ENCODE peak calls at places on chromosomes 11 and 22, in eight cellular contexts. C, D, U, T, S, O, P and L are unnamed samples.

GRCh38 chr22:39207141-39208012 is 37.4 kb downstream of the PDGFB start:
- DNase-seq in C (no peak), D (peak; percentile 44), U (no peak), T (no peak), S (no peak), O (peak; percentile 48), P (peak; percentile 88), L (no peak)

GRCh38 chr22:30266445-30267381 is at the start of gene OSM:
- DNase-seq in C (no peak), D (no peak), U (no peak), T (peak; percentile 86), S (no peak), O (no peak), P (no peak), L (no peak)

GRCh38 chr11:2802389-2803185 is 83.0 kb downstream of the CDKN1C start:
- DNase-seq in C (no peak), D (no peak), U (no peak), T (no peak), S (no peak), O (no peak), P (no peak), L (no peak)

GRCh38 chr22:50399751-50400331 is 56.7 kb downstream of the PPP6R2 start:
- DNase-seq in C (peak; percentile 53), D (peak; percentile 13), U (no peak), T (peak; percentile 41), S (peak; percentile 51), O (peak; percentile 10), P (peak; percentile 27), L (no peak)

GRCh38 chr11:128890543-128891409 is at the start of gene KCNJ5:
- DNase-seq in C (peak; percentile 83), D (peak; percentile 17), U (no peak), T (peak; percentile 23), S (peak; percentile 40), O (no peak), P (peak; percentile 63), L (no peak)

GRCh38 chr22:19766506-19767426 is 6.2 kb downstream of the TBX1 start:
- DNase-seq in C (peak; percentile 50), D (peak; percentile 28), U (no peak), T (peak; percentile 72), S (peak; percentile 53), O (peak; percentile 20), P (peak; percentile 80), L (no peak)

GRCh38 chr11:116467809-116468208 is 305.0 kb downstream of the BUD13 start:
- DNase-seq in C (no peak), D (no peak), U (no peak), T (no peak), S (no peak), O (peak; percentile 57), P (no peak), L (no peak)

GRCh38 chr11:123696183-123696582 is 41.8 kb upstream of the SCN3B start:
- DNase-seq in C (no peak), D (no peak), U (no peak), T (no peak), S (no peak), O (peak; percentile 35), P (no peak), L (no peak)

GRCh38 chr11:18366286-18366685 is 28.1 kb upstream of the LDHA start:
- DNase-seq in C (no peak), D (no peak), U (no peak), T (no peak), S (no peak), O (no peak), P (no peak), L (no peak)

GRCh38 chr11:75270896-75271415 is 30.4 kb downstream of the TPBGL start:
- DNase-seq in C (no peak), D (peak; percentile 20), U (no peak), T (no peak), S (no peak), O (peak; percentile 34), P (peak; percentile 16), L (no peak)

GRCh38 chr11:79822771-79823170 is 381.9 kb upstream of the TENM4 start:
- DNase-seq in C (no peak), D (no peak), U (no peak), T (no peak), S (no peak), O (peak; percentile 63), P (no peak), L (no peak)

GRCh38 chr11:45983471-45983845 is 61.0 kb downstream of the LARGE2 start:
- DNase-seq in C (no peak), D (no peak), U (no peak), T (no peak), S (no peak), O (peak; percentile 7), P (no peak), L (no peak)

GRCh38 chr11:75453916-75454655 is 21.1 kb upstream of the KLHL35 start:
- DNase-seq in C (no peak), D (peak; percentile 54), U (no peak), T (no peak), S (no peak), O (no peak), P (no peak), L (no peak)

GRCh38 chr22:35835998-35836691 is 118.5 kb downstream of the APOL5 start:
- DNase-seq in C (peak; percentile 57), D (peak; percentile 79), U (peak; percentile 26), T (no peak), S (no peak), O (peak; percentile 86), P (peak; percentile 91), L (no peak)

GRCh38 chr11:129077191-129077590 is 114.9 kb downstream of the ARHGAP32 start:
- DNase-seq in C (no peak), D (no peak), U (no peak), T (no peak), S (no peak), O (no peak), P (no peak), L (no peak)

GRCh38 chr11:133746663-133747306 is 98.5 kb downstream of the SPATA19 start:
- DNase-seq in C (no peak), D (no peak), U (no peak), T (no peak), S (no peak), O (no peak), P (no peak), L (no peak)

GRCh38 chr11:121024989-121025388 is 1.1 kb downstream of the TBCEL start:
- DNase-seq in C (peak; percentile 90), D (peak; percentile 16), U (no peak), T (no peak), S (no peak), O (peak; percentile 65), P (no peak), L (no peak)

GRCh38 chr22:50731811-50732624 is 6.0 kb upstream of the ACR start:
- DNase-seq in C (peak; percentile 56), D (peak; percentile 45), U (no peak), T (peak; percentile 63), S (no peak), O (peak; percentile 32), P (peak; percentile 61), L (no peak)

GRCh38 chr22:39994046-39994565 is 648 bp upstream of the FAM83F start:
- DNase-seq in C (no peak), D (no peak), U (no peak), T (peak; percentile 25), S (no peak), O (peak; percentile 78), P (peak; percentile 48), L (no peak)

GRCh38 chr22:44088976-44089570 is 65.0 kb downstream of the PARVB start:
- DNase-seq in C (no peak), D (no peak), U (no peak), T (no peak), S (no peak), O (peak; percentile 76), P (no peak), L (no peak)

GRCh38 chr22:33018232-33018864 is 39.8 kb downstream of the SYN3 start:
- DNase-seq in C (peak; percentile 66), D (peak; percentile 53), U (no peak), T (peak; percentile 57), S (peak; percentile 86), O (peak; percentile 35), P (peak; percentile 35), L (no peak)

GRCh38 chr11:120198403-120198786 is 12.4 kb upstream of the OAF start:
- DNase-seq in C (no peak), D (no peak), U (no peak), T (no peak), S (no peak), O (no peak), P (no peak), L (no peak)

GRCh38 chr22:40671369-40671768 is 7.9 kb upstream of the MCHR1 start:
- DNase-seq in C (no peak), D (no peak), U (no peak), T (no peak), S (no peak), O (no peak), P (no peak), L (no peak)

GRCh38 chr11:13440100-13440855 is 22.7 kb downstream of the BTBD10 start:
- DNase-seq in C (peak; percentile 32), D (peak; percentile 93), U (no peak), T (no peak), S (no peak), O (peak; percentile 93), P (peak; percentile 63), L (no peak)

GRCh38 chr22:16651217-16651616 is 58.6 kb upstream of the CCT8L2 start:
- DNase-seq in C (no peak), D (no peak), U (no peak), T (no peak), S (no peak), O (no peak), P (no peak), L (no peak)

GRCh38 chr11:119702261-119702591 is 26.8 kb downstream of the NECTIN1 start:
- DNase-seq in C (no peak), D (peak; percentile 71), U (no peak), T (no peak), S (no peak), O (no peak), P (peak; percentile 52), L (no peak)